ENCODE peak calls at places on chromosomes 12 and 14, in five cellular contexts. S, U, X, K and E are unnamed samples.
A peak's percentile ranks its signal among the peaks of the same experiment; 100 is the strongest.

GRCh38 chr12:68977909-68978610 is 45.1 kb upstream of the CPM start:
- DNase-seq in S (no peak), U (no peak), X (no peak), K (no peak), E (no peak)

GRCh38 chr14:61368061-61368710 is 46.8 kb downstream of the PRKCH start:
- DNase-seq in S (no peak), U (no peak), X (no peak), K (peak; percentile 50), E (no peak)

GRCh38 chr12:38120438-38120837 is 196.1 kb upstream of the ALG10B start:
- DNase-seq in S (no peak), U (no peak), X (no peak), K (no peak), E (no peak)

GRCh38 chr12:124434951-124435805 is 132.2 kb downstream of the NCOR2 start:
- DNase-seq in S (no peak), U (no peak), X (no peak), K (no peak), E (no peak)

GRCh38 chr12:47942327-47943230 is 20.8 kb upstream of the TMEM106C start:
- DNase-seq in S (no peak), U (peak; percentile 80), X (no peak), K (no peak), E (no peak)

GRCh38 chr12:55636116-55636655 is 506 bp upstream of the OR10P1 start:
- DNase-seq in S (no peak), U (no peak), X (no peak), K (no peak), E (no peak)

GRCh38 chr14:99524804-99525698 is 43.8 kb downstream of the CCNK start:
- DNase-seq in S (peak; percentile 55), U (peak; percentile 58), X (peak; percentile 24), K (peak; percentile 35), E (no peak)

GRCh38 chr12:1806301-1807106 is 13.9 kb upstream of the LRTM2 start:
- DNase-seq in S (no peak), U (peak; percentile 73), X (no peak), K (no peak), E (no peak)

GRCh38 chr12:128455849-128456248 is 188.9 kb downstream of the TMEM132C start:
- DNase-seq in S (no peak), U (no peak), X (no peak), K (no peak), E (no peak)

GRCh38 chr12:46373303-46374182 is 970 bp upstream of the SLC38A2 start:
- DNase-seq in S (peak; percentile 73), U (peak; percentile 91), X (peak; percentile 80), K (peak; percentile 50), E (no peak)

GRCh38 chr12:59700145-59700435 is 104.3 kb downstream of the SLC16A7 start:
- DNase-seq in S (no peak), U (no peak), X (no peak), K (no peak), E (no peak)

GRCh38 chr12:817941-818600 is 65.7 kb downstream of the WNK1 start:
- DNase-seq in S (no peak), U (no peak), X (no peak), K (no peak), E (no peak)

GRCh38 chr14:76271371-76271770 is 104.6 kb upstream of the ESRRB start:
- DNase-seq in S (no peak), U (no peak), X (no peak), K (no peak), E (no peak)

GRCh38 chr12:86741531-86741930 is 485.3 kb upstream of the MGAT4C start:
- DNase-seq in S (no peak), U (no peak), X (no peak), K (no peak), E (no peak)

GRCh38 chr12:105672576-105672975 is 342.1 kb downstream of the C12orf75 start:
- DNase-seq in S (no peak), U (no peak), X (peak; percentile 54), K (no peak), E (no peak)

GRCh38 chr12:48054955-48055821 is 50.7 kb downstream of the SENP1 start:
- DNase-seq in S (no peak), U (no peak), X (no peak), K (no peak), E (no peak)

GRCh38 chr14:89444044-89444443 is 27.0 kb upstream of the FOXN3 start:
- DNase-seq in S (peak; percentile 31), U (no peak), X (peak; percentile 39), K (no peak), E (no peak)

GRCh38 chr14:72880164-72880563 is 13.7 kb downstream of the DPF3 start:
- DNase-seq in S (peak; percentile 33), U (no peak), X (no peak), K (no peak), E (no peak)

GRCh38 chr14:72878746-72879145 is 15.2 kb downstream of the DPF3 start:
- DNase-seq in S (no peak), U (no peak), X (no peak), K (no peak), E (no peak)

GRCh38 chr14:72882047-72882446 is 11.9 kb downstream of the DPF3 start:
- DNase-seq in S (no peak), U (no peak), X (no peak), K (no peak), E (no peak)

GRCh38 chr14:72880820-72881219 is 13.1 kb downstream of the DPF3 start:
- DNase-seq in S (no peak), U (no peak), X (no peak), K (no peak), E (no peak)

DNA sequence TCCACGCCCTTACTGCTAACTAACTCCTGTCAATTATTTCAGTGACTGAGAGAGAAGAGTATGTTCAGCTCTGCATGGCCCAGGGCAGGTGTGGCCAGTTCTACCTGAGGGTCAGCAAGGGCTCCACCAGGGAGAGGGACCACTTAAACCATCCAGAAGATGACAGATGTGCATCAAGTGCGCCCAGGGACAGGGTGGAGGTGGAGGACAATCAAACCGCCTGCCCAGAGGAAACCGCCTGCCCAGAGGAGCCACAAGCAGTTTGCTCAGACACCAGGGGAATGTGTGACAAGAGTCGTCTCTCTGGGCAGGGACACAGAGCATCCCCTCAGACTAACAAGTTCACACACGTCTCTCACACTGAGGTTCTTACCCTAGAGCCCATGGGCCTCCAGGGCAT is 14.5 kb downstream of the DPF3 start:
- DNase-seq in S (no peak), U (no peak), X (no peak), K (no peak), E (no peak)
- TF ChIP-seq CTCF in S (no peak), U (no peak), X (no peak), K (no peak), E (no peak)

DNA sequence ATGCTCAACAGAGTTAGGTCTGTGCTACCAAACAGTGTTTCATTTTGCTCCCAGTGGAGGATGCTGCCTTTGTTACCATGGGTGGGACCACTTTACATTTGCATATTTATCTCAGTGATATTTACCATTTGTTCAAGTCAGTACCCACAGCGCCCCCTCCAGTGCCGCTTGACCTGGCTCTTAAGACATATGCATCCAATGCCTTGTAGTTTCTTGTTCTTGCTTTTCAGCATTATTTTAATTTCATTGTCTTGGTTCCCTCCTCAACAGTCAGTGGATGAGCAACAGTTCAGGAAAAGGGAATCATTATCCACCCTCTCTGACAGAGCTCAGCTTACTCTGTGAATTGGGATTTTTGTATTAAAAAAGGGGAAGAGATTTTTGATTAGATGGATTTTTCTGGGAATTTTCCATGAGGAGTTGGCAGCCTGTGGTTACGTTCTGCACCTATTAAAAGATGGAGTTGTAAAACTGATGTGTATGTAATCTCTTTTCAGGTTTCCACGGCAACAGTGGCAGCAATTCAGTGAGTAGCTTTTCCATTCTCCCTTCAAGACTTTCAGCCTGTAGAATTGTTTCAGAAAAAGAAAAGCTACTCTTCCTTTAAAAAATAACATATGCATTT is 240.5 kb upstream of the DAAM1 start:
- DNase-seq in S (no peak), U (no peak), X (peak; percentile 3), K (no peak), E (no peak)
- TF ChIP-seq CTCF in S (no peak), U (no peak), X (no peak), K (no peak), E (peak; percentile 3)

DNA sequence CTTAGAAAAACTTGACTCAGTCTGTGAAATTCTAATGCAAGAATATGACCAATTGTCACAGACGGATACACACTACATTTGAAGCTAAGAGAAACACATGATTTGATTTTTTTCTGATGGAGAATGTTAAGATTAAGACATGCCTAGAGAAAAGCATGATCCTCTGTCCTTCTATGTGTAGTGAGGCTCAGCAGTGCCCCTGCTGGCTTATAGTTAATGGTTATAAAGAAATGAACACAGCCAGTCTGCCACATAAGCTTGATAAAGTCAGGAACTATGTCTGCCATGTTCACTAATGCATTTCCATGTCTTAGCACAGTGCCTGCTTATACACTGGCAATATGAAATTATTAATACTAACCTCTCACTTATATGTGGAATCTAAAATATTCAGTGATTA is 168.1 kb upstream of the DAAM1 start:
- DNase-seq in S (peak; percentile 61), U (no peak), X (peak; percentile 35), K (peak; percentile 38), E (peak; percentile 3)
- TF ChIP-seq CTCF in S (peak; percentile 58), U (no peak), X (peak; percentile 17), K (peak; percentile 22), E (peak; percentile 51)

GRCh38 chr12:107457536-107457935 is 228.1 kb upstream of the PWP1 start:
- DNase-seq in S (no peak), U (peak; percentile 29), X (no peak), K (no peak), E (no peak)

GRCh38 chr12:107458163-107458562 is 227.4 kb upstream of the PWP1 start:
- DNase-seq in S (peak; percentile 17), U (peak; percentile 47), X (no peak), K (no peak), E (no peak)

GRCh38 chr12:107461222-107461980 is 224.2 kb upstream of the PWP1 start:
- DNase-seq in S (peak; percentile 80), U (peak; percentile 9), X (no peak), K (no peak), E (peak; percentile 86)

GRCh38 chr12:107458990-107459389 is 226.6 kb upstream of the PWP1 start:
- DNase-seq in S (no peak), U (peak; percentile 5), X (no peak), K (no peak), E (no peak)

GRCh38 chr12:107459649-107460048 is 225.9 kb upstream of the PWP1 start:
- DNase-seq in S (no peak), U (peak; percentile 39), X (no peak), K (no peak), E (no peak)
- TF ChIP-seq CTCF in S (no peak), U (no peak), X (no peak), K (no peak), E (no peak)